ENCODE peak calls at places on chromosomes 4 and X, in seven cellular contexts. R is body of pancreas; U is tibial artery; Z is OCI-LY7; K is CD8-positive, alpha-beta T cell; J is spleen; D is heart right ventricle. C is an unnamed sample.

GRCh38 chr4:46656071-46656470 is 253.0 kb downstream of the COX7B2 start:
- DNase-seq in R (no peak), U (no peak), Z (no peak), K (no peak), J (no peak), D (no peak), C (no peak)

GRCh38 chr4:4780634-4781287 is 78.7 kb upstream of the MSX1 start:
- DNase-seq in R (no peak), U (no peak), Z (no peak), K (no peak), J (no peak), D (no peak), C (no peak)

GRCh38 chr4:56739104-56739777 is 58.1 kb upstream of the HOPX start:
- DNase-seq in R (no peak), U (no peak), Z (no peak), K (no peak), J (no peak), D (no peak), C (no peak)

GRCh38 chr4:186144180-186144579 is 39.7 kb downstream of the FAM149A start:
- DNase-seq in R (peak; percentile 40), U (no peak), Z (no peak), K (no peak), J (no peak), D (no peak), C (peak; percentile 49)

GRCh38 chr4:14111730-14112171 is 484.2 kb upstream of the BOD1L1 start:
- DNase-seq in R (no peak), U (no peak), Z (no peak), K (no peak), J (no peak), D (no peak), C (no peak)

GRCh38 chr4:112910109-112910736 is 139.2 kb upstream of the ANK2 start:
- DNase-seq in R (no peak), U (no peak), Z (no peak), K (no peak), J (no peak), D (no peak), C (peak; percentile 28)

GRCh38 chr4:98928131-98928504 is 815 bp downstream of the EIF4E start:
- DNase-seq in R (peak; percentile 76), U (peak; percentile 75), Z (peak; percentile 84), K (peak; percentile 67), J (peak; percentile 90), D (peak; percentile 46), C (peak; percentile 73)

GRCh38 chr4:12545845-12546244 is 938.3 kb downstream of the RAB28 start:
- DNase-seq in R (no peak), U (no peak), Z (no peak), K (no peak), J (no peak), D (no peak), C (no peak)

GRCh38 chr4:113499166-113499565 is 262.4 kb downstream of the CAMK2D start:
- DNase-seq in R (peak; percentile 7), U (no peak), Z (no peak), K (no peak), J (no peak), D (no peak), C (no peak)

GRCh38 chr4:159227378-159227777 is 124.5 kb downstream of the RAPGEF2 start:
- DNase-seq in R (no peak), U (no peak), Z (no peak), K (no peak), J (no peak), D (no peak), C (no peak)

GRCh38 chrX:153423652-153424051 is 12.4 kb downstream of the ZFP92 start:
- DNase-seq in R (peak; percentile 23), U (no peak), Z (no peak), K (no peak), J (no peak), D (peak; percentile 41), C (no peak)

GRCh38 chr4:114547340-114548134 is 51.1 kb upstream of the UGT8 start:
- DNase-seq in R (no peak), U (no peak), Z (no peak), K (no peak), J (no peak), D (no peak), C (no peak)

GRCh38 chr4:159444668-159445067 is 341.8 kb downstream of the RAPGEF2 start:
- DNase-seq in R (no peak), U (no peak), Z (no peak), K (no peak), J (no peak), D (no peak), C (no peak)

GRCh38 chr4:90293320-90293719 is 166.1 kb downstream of the CCSER1 start:
- DNase-seq in R (no peak), U (no peak), Z (peak; percentile 3), K (no peak), J (no peak), D (no peak), C (no peak)

GRCh38 chr4:100257567-100257966 is 67.3 kb upstream of the DDIT4L start:
- DNase-seq in R (no peak), U (no peak), Z (no peak), K (no peak), J (no peak), D (no peak), C (no peak)

GRCh38 chr4:36624030-36624429 is 342.6 kb downstream of the DTHD1 start:
- DNase-seq in R (no peak), U (no peak), Z (no peak), K (no peak), J (no peak), D (no peak), C (no peak)

GRCh38 chr4:145722561-145722960 is 42.6 kb downstream of the C4orf51 start:
- DNase-seq in R (no peak), U (no peak), Z (no peak), K (no peak), J (no peak), D (no peak), C (no peak)

GRCh38 chr4:151865327-151865726 is 104.5 kb upstream of the GATB start:
- DNase-seq in R (peak; percentile 72), U (peak; percentile 78), Z (no peak), K (no peak), J (peak; percentile 82), D (peak; percentile 55), C (peak; percentile 70)

DNA sequence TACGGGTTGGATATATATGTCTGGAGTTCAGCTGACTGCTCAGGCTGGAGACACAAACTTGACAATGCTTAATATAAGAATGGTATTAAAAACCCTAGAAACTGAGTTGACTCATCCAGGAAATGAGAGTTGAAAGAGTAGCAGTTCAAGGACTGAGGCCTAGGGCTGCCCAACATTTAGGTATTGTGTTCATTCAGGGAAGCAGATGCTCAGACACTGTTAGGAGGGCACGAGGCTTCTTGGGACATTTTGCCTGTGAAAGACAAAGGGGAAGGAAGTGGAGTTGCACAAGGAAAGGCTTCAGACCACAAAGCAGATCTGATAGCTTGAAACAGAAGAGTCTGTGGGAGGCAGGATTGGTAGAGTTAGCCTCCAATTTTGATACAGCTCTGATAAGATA is 52.0 kb upstream of the HS3ST1 start:
- DNase-seq in R (peak; percentile 72), U (peak; percentile 68), Z (no peak), K (no peak), J (no peak), D (no peak), C (peak; percentile 29)
- H3K27ac ChIP-seq in R (no peak overlapping the region), U (no peak overlapping the region), Z (no peak overlapping the region), K (no peak overlapping the region), J (peak overlapping the region; percentile 61), D (no peak overlapping the region), C (no peak overlapping the region)

GRCh38 chr4:77232653-77233052 is 75.6 kb downstream of the CCNG2 start:
- DNase-seq in R (no peak), U (no peak), Z (no peak), K (no peak), J (no peak), D (no peak), C (no peak)
- TF ChIP-seq CTCF in R (no peak), U (no peak), Z (no peak), K (no peak), J (no peak), D (no peak), C (no peak)

GRCh38 chrX:40579139-40579538 is 1.6 kb upstream of the ATP6AP2 start:
- DNase-seq in R (no peak), U (no peak), Z (no peak), K (no peak), J (no peak), D (no peak), C (no peak)

GRCh38 chrX:40579880-40580536 is 762 bp upstream of the ATP6AP2 start:
- DNase-seq in R (no peak), U (no peak), Z (peak; percentile 13), K (no peak), J (no peak), D (no peak), C (no peak)

GRCh38 chrX:40578039-40578438 is 2.7 kb upstream of the ATP6AP2 start:
- DNase-seq in R (no peak), U (no peak), Z (no peak), K (no peak), J (no peak), D (no peak), C (no peak)

GRCh38 chrX:40580537-40581332 is at the start of gene ATP6AP2:
- DNase-seq in R (peak; percentile 95), U (peak; percentile 95), Z (peak; percentile 93), K (peak; percentile 89), J (peak; percentile 95), D (peak; percentile 87), C (peak; percentile 89)

DNA sequence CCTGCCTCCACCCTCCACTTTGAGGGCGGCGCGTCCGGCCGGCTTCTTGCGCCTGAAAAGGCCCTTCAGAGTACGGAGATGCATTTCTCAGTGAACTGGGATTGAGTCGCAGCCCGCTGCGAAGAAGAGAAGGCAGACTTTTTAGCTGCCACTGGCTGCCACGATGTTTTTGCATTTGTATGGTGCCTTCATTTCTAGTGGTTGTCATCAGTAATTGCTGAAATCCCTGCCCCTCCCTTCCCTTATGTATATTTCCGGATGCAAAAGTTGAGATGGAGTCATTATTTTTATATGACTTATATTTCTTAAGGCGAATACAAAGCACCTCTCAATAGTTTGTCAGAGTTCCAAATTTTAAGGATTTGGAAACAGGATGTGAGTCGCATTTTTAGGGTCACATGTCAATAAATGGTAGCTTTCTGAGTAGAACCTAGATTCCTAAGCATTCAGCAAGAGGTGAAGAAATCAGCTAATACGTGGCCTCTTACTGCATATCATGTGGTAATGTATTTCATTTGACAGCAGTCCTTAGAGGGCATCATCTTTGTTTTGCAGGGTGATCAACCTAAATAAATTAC is 652 bp downstream of the ATP6AP2 start:
- DNase-seq in R (no peak), U (no peak), Z (peak; percentile 24), K (no peak), J (no peak), D (no peak), C (no peak)
- H3K4me3 ChIP-seq in R (peak overlapping the region; percentile 45), U (peak overlapping the region; percentile 73), Z (peak overlapping the region; percentile 89), K (peak overlapping the region; percentile 93), J (peak overlapping the region; percentile 64), D (peak overlapping the region; percentile 73), C (peak overlapping the region; percentile 73)

GRCh38 chr4:6114601-6115000 is 85.7 kb downstream of the JAKMIP1 start:
- DNase-seq in R (no peak), U (no peak), Z (no peak), K (no peak), J (no peak), D (no peak), C (no peak)

GRCh38 chr4:6116696-6117285 is 83.6 kb downstream of the JAKMIP1 start:
- DNase-seq in R (no peak), U (peak; percentile 29), Z (no peak), K (peak; percentile 32), J (no peak), D (no peak), C (no peak)

GRCh38 chr4:6114181-6114580 is 86.2 kb downstream of the JAKMIP1 start:
- DNase-seq in R (no peak), U (no peak), Z (no peak), K (peak; percentile 21), J (no peak), D (no peak), C (no peak)

GRCh38 chr4:6115746-6116586 is 84.4 kb downstream of the JAKMIP1 start:
- DNase-seq in R (no peak), U (no peak), Z (no peak), K (peak; percentile 39), J (no peak), D (no peak), C (no peak)

GRCh38 chr4:6115342-6115741 is 85.0 kb downstream of the JAKMIP1 start:
- DNase-seq in R (no peak), U (no peak), Z (no peak), K (no peak), J (no peak), D (no peak), C (no peak)
- H3K27ac ChIP-seq in R (no peak overlapping the region), U (no peak overlapping the region), Z (no peak overlapping the region), K (no peak overlapping the region), J (no peak overlapping the region), D (no peak overlapping the region), C (no peak overlapping the region)